ENCODE peak calls at places on chromosomes 7 and 10, in nine cellular contexts. M is hepatocyte, V is PC-3, N is SK-N-SH, Y is GM23248, U is neural progenitor cell, L is GM23338, S is OCI-LY7, X is HCT116. D is an unnamed sample.

GRCh38 chr10:14879801-14880193 is 1.1 kb downstream of the SUV39H2 start:
- DNase-seq in M (no peak), V (no peak), N (peak), Y (no peak), U (no peak), L (peak), S (peak), X (no peak), D (no peak)

GRCh38 chr10:91296471-91296870 is 76.0 kb downstream of the PCGF5 start:
- DNase-seq in M (no peak), V (peak), N (peak), Y (peak), U (peak), L (peak), S (peak), X (peak), D (peak)

GRCh38 chr7:86643478-86644281 is at the start of gene GRM3:
- DNase-seq in M (peak), V (no peak), N (peak), Y (peak), U (peak), L (peak), S (no peak), X (no peak), D (no peak)

GRCh38 chr10:124045245-124045644 is 48.2 kb downstream of the CHST15 start:
- DNase-seq in M (no peak), V (no peak), N (no peak), Y (no peak), U (no peak), L (no peak), S (no peak), X (no peak), D (no peak)

GRCh38 chr7:128879461-128879938 is 16.8 kb downstream of the ATP6V1F start:
- DNase-seq in M (no peak), V (peak), N (no peak), Y (no peak), U (no peak), L (no peak), S (no peak), X (no peak), D (no peak)

GRCh38 chr7:114933665-114934064 is 11.8 kb downstream of the MDFIC start:
- DNase-seq in M (no peak), V (no peak), N (no peak), Y (no peak), U (no peak), L (no peak), S (no peak), X (no peak), D (no peak)

GRCh38 chr7:156892086-156892800 is 740 bp downstream of the LMBR1 start:
- DNase-seq in M (peak), V (peak), N (peak), Y (peak), U (peak), L (peak), S (peak), X (no peak), D (peak)

GRCh38 chr7:7970113-7970619 is 1.6 kb downstream of the GLCCI1 start:
- DNase-seq in M (peak), V (no peak), N (peak), Y (peak), U (peak), L (peak), S (peak), X (no peak), D (no peak)

GRCh38 chr10:71864861-71865473 is 13.9 kb upstream of the PSAP start:
- DNase-seq in M (no peak), V (peak), N (no peak), Y (peak), U (no peak), L (no peak), S (no peak), X (no peak), D (no peak)

GRCh38 chr10:131251146-131251541 is 60.4 kb downstream of the TCERG1L start:
- DNase-seq in M (no peak), V (no peak), N (no peak), Y (no peak), U (peak), L (no peak), S (no peak), X (no peak), D (no peak)

GRCh38 chr10:79184141-79184625 is 115.4 kb downstream of the ZMIZ1 start:
- DNase-seq in M (peak), V (peak), N (peak), Y (peak), U (no peak), L (no peak), S (no peak), X (peak), D (no peak)

GRCh38 chr7:98874942-98875341 is 3.4 kb upstream of the TRRAP start:
- DNase-seq in M (no peak), V (no peak), N (no peak), Y (no peak), U (no peak), L (no peak), S (no peak), X (no peak), D (no peak)

GRCh38 chr7:17421941-17422340 is 123.5 kb downstream of the AHR start:
- DNase-seq in M (no peak), V (peak), N (no peak), Y (no peak), U (no peak), L (no peak), S (no peak), X (no peak), D (no peak)

GRCh38 chr10:131847241-131847783 is 53.5 kb upstream of the PPP2R2D start:
- DNase-seq in M (no peak), V (no peak), N (no peak), Y (no peak), U (no peak), L (no peak), S (no peak), X (no peak), D (no peak)

GRCh38 chr10:79074732-79075131 is 6.0 kb downstream of the ZMIZ1 start:
- DNase-seq in M (no peak), V (no peak), N (peak), Y (no peak), U (peak), L (no peak), S (no peak), X (no peak), D (no peak)

GRCh38 chr10:14074062-14074884 is 256.5 kb downstream of the FRMD4A start:
- DNase-seq in M (peak), V (peak), N (peak), Y (peak), U (no peak), L (peak), S (no peak), X (peak), D (no peak)

GRCh38 chr7:55191926-55192692 is 173.0 kb upstream of the LANCL2 start:
- DNase-seq in M (no peak), V (no peak), N (peak), Y (no peak), U (no peak), L (peak), S (no peak), X (no peak), D (no peak)

GRCh38 chr10:4635883-4636282 is 190.1 kb upstream of the AKR1E2 start:
- DNase-seq in M (no peak), V (no peak), N (no peak), Y (no peak), U (no peak), L (no peak), S (no peak), X (no peak), D (no peak)

GRCh38 chr10:79274279-79275104 is 72.8 kb upstream of the PPIF start:
- DNase-seq in M (peak), V (no peak), N (peak), Y (peak), U (no peak), L (no peak), S (no peak), X (no peak), D (no peak)

GRCh38 chr10:73886625-73887024 is 12.3 kb upstream of the CAMK2G start:
- DNase-seq in M (no peak), V (peak), N (no peak), Y (peak), U (no peak), L (no peak), S (no peak), X (no peak), D (no peak)

GRCh38 chr7:81064446-81064845 is 145.6 kb upstream of the SEMA3C start:
- DNase-seq in M (peak), V (no peak), N (no peak), Y (no peak), U (peak), L (no peak), S (no peak), X (no peak), D (no peak)

GRCh38 chr7:22837308-22837707 is 14.7 kb upstream of the TOMM7 start:
- DNase-seq in M (no peak), V (no peak), N (no peak), Y (no peak), U (no peak), L (no peak), S (no peak), X (no peak), D (no peak)

GRCh38 chr7:2964208-2964607 is 79.5 kb downstream of the CARD11 start:
- DNase-seq in M (no peak), V (no peak), N (no peak), Y (no peak), U (no peak), L (no peak), S (no peak), X (no peak), D (no peak)

GRCh38 chr7:118872568-118872967 is 648.1 kb downstream of the ANKRD7 start:
- DNase-seq in M (peak), V (peak), N (no peak), Y (no peak), U (no peak), L (no peak), S (no peak), X (peak), D (peak)

GRCh38 chr10:63192826-63193225 is 59.7 kb downstream of the NRBF2 start:
- DNase-seq in M (no peak), V (no peak), N (no peak), Y (peak), U (no peak), L (no peak), S (no peak), X (no peak), D (no peak)

DNA sequence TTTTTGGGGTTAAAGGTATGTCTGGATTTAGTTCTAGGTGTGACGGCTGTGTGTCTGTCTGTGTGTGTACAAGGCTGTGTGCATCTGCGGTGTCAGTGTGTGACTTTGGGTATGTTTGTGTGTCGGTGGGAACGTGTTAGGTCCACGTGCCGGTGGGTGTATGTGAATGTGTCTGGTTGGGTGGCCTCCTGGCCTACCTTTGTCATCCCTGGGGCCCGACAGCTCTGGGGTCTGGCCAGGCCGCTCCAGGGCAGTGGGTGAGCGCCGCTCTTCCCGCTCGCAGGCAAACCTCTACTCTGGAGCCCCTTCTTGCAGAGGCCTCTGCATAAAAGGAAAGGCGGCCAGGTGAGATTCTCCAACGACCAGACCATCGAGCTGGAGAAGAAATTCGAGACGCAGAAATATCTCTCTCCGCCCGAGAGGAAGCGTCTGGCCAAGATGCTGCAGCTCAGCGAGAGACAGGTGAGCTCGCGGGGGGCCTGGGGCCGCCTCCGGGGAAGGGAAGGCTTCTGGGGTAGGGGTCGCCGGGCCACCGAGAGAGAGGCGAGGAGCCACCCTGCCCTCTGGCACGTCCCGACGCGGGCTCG is 2.4 kb downstream of the HHEX start:
- DNase-seq in M (no peak), V (no peak), N (no peak), Y (no peak), U (peak), L (peak), S (no peak), X (no peak), D (no peak)
- TF ChIP-seq EZH2phosphoT487 in M (peak), V (no peak), N (no peak), Y (no peak), U (peak), L (no peak), S (no peak), X (no peak), D (no peak)

GRCh38 chr7:93574646-93575554 is at the start of gene CALCR:
- DNase-seq in M (peak), V (no peak), N (peak), Y (peak), U (peak), L (peak), S (no peak), X (no peak), D (no peak)
- TF ChIP-seq EZH2phosphoT487 in M (no peak), V (no peak), N (no peak), Y (no peak), U (peak), L (no peak), S (no peak), X (no peak), D (no peak)

DNA sequence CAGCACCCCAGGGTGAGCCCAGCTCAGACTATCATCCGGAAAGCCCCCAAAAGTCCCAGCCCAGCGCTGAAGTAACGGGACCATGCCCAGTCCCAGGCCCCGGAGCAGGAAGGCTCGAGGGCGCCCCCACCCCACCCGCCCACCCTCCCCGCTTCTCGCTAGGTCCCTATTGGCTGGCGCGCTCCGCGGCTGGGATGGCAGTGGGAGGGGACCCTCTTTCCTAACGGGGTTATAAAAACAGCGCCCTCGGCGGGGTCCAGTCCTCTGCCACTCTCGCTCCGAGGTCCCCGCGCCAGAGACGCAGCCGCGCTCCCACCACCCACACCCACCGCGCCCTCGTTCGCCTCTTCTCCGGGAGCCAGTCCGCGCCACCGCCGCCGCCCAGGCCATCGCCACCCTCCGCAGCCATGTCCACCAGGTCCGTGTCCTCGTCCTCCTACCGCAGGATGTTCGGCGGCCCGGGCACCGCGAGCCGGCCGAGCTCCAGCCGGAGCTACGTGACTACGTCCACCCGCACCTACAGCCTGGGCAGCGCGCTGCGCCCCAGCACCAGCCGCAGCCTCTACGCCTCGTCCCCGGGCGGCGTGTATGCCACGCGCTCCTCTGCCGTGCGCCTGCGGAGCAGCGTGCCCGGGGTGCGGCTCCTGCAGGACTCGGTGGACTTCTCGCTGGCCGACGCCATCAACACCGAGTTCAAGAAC is 1.1 kb downstream of the VIM start:
- DNase-seq in M (peak), V (peak), N (peak), Y (peak), U (peak), L (peak), S (no peak), X (no peak), D (peak)
- TF ChIP-seq EZH2phosphoT487 in M (no peak), V (no peak), N (no peak), Y (no peak), U (no peak), L (no peak), S (no peak), X (no peak), D (no peak)

DNA sequence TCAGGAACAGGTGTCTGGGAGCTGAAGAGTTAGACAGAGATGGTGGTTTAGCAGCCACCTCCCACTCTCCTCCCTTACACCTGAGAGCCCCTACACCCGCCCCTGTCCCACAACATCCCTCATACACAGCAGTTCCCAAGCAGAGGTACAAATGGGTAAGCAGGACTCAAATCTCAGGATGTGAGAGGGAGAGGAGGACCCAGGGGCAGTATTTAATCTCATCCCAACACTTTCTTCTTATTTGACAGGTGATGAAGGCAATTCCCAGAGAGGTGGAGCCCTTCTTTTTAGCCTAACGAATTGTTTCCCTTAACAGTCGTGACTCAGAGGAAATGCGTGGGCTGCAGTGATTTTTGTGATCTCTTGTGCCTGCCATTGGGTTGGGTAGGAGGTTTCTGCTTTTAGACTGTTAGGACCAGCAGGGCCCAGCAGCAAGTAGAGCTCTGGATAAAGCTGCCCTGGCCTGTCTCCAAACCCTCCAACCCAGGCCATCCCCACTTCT is 191.3 kb downstream of the HECW1 start:
- DNase-seq in M (no peak), V (no peak), N (no peak), Y (peak), U (no peak), L (no peak), S (no peak), X (peak), D (no peak)
- TF ChIP-seq EZH2phosphoT487 in M (no peak), V (no peak), N (no peak), Y (no peak), U (no peak), L (no peak), S (no peak), X (no peak), D (no peak)

GRCh38 chr7:49158321-49158720 is 234.0 kb downstream of the CDC14C start:
- DNase-seq in M (no peak), V (no peak), N (no peak), Y (no peak), U (no peak), L (no peak), S (no peak), X (no peak), D (no peak)
- TF ChIP-seq EZH2phosphoT487 in M (no peak), V (no peak), N (no peak), Y (no peak), U (no peak), L (no peak), S (no peak), X (no peak), D (no peak)

GRCh38 chr10:119680050-119680449 is 28.9 kb downstream of the BAG3 start:
- DNase-seq in M (no peak), V (peak), N (no peak), Y (peak), U (no peak), L (no peak), S (no peak), X (peak), D (no peak)

GRCh38 chr10:119677126-119677525 is 25.9 kb downstream of the BAG3 start:
- DNase-seq in M (no peak), V (no peak), N (no peak), Y (no peak), U (no peak), L (no peak), S (no peak), X (no peak), D (no peak)

GRCh38 chr10:119679480-119679829 is 28.3 kb downstream of the BAG3 start:
- DNase-seq in M (no peak), V (no peak), N (no peak), Y (no peak), U (no peak), L (no peak), S (no peak), X (no peak), D (no peak)

GRCh38 chr10:119677904-119678755 is 26.9 kb downstream of the BAG3 start:
- DNase-seq in M (no peak), V (peak), N (no peak), Y (peak), U (no peak), L (no peak), S (no peak), X (no peak), D (no peak)

DNA sequence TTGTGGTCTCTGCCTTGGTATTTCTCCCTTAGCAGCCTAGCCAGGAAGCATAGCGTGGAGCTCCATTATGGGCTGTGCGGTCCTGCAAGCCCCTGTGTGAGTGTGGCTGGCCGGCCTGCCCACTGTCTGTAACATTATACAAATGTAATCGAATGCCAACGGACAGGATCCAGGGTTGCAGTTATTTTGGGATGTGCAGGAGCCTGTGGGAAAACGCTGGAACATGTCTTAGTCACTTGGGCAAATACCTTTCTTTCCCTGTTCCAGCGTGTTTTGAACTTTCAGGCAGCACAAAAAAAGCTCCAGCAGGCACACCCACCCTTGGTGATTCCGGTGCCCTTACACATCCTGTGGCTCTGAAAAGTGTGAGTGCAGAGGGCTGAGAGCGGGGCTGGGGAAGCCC is 29.5 kb downstream of the BAG3 start:
- DNase-seq in M (no peak), V (peak), N (no peak), Y (peak), U (no peak), L (no peak), S (no peak), X (no peak), D (no peak)
- TF ChIP-seq EZH2phosphoT487 in M (no peak), V (no peak), N (no peak), Y (no peak), U (no peak), L (no peak), S (no peak), X (no peak), D (no peak)

GRCh38 chr7:1914321-1914720 is 244.2 kb downstream of the ELFN1 start:
- DNase-seq in M (no peak), V (no peak), N (no peak), Y (no peak), U (no peak), L (no peak), S (no peak), X (no peak), D (no peak)
- TF ChIP-seq EZH2phosphoT487 in M (no peak), V (no peak), N (no peak), Y (no peak), U (no peak), L (no peak), S (no peak), X (no peak), D (no peak)

D was measured in MM.1S.